ENCODE peak calls at places on chromosomes 16 and 17, in nine cellular contexts. C, V, P, W, D, F, E, A and Z are unnamed samples.

GRCh38 chr17:81517339-81518112 is 4.9 kb upstream of the ACTG1 start:
- DNase-seq in C (no peak), V (no peak), P (no peak), W (no peak), D (no peak), F (no peak), E (peak; percentile 43), A (no peak), Z (no peak)

GRCh38 chr17:78341559-78342437 is 18.1 kb downstream of the SOCS3 start:
- DNase-seq in C (peak; percentile 74), V (no peak), P (peak; percentile 49), W (peak; percentile 92), D (peak; percentile 88), F (no peak), E (no peak), A (peak; percentile 87), Z (no peak)

GRCh38 chr17:83073389-83074063 is 5.9 kb upstream of the METRNL start:
- DNase-seq in C (no peak), V (no peak), P (peak; percentile 49), W (peak; percentile 71), D (peak; percentile 92), F (peak; percentile 20), E (no peak), A (no peak), Z (no peak)

GRCh38 chr16:49350265-49351103 is 23.1 kb upstream of the C16orf78 start:
- DNase-seq in C (peak; percentile 34), V (peak; percentile 37), P (peak; percentile 23), W (peak; percentile 68), D (peak; percentile 78), F (peak; percentile 28), E (peak; percentile 29), A (peak; percentile 69), Z (peak; percentile 65)

GRCh38 chr17:78340183-78340955 is 19.5 kb downstream of the SOCS3 start:
- DNase-seq in C (no peak), V (no peak), P (peak; percentile 41), W (no peak), D (no peak), F (no peak), E (no peak), A (no peak), Z (no peak)

GRCh38 chr17:29569245-29569950 is 897 bp downstream of the TP53I13 start:
- DNase-seq in C (peak; percentile 35), V (no peak), P (peak; percentile 36), W (no peak), D (no peak), F (no peak), E (no peak), A (peak; percentile 60), Z (peak; percentile 27)

GRCh38 chr16:11743308-11744074 is 834 bp upstream of the TXNDC11 start:
- DNase-seq in C (peak; percentile 49), V (peak; percentile 98), P (peak; percentile 66), W (peak; percentile 44), D (no peak), F (peak; percentile 37), E (peak; percentile 93), A (peak; percentile 87), Z (peak; percentile 76)

GRCh38 chr17:2789700-2790099 is 6.5 kb upstream of the RAP1GAP2 start:
- DNase-seq in C (no peak), V (no peak), P (no peak), W (no peak), D (no peak), F (no peak), E (no peak), A (no peak), Z (no peak)

GRCh38 chr17:47275245-47275984 is 21.8 kb downstream of the ITGB3 start:
- DNase-seq in C (peak; percentile 84), V (no peak), P (peak; percentile 55), W (peak; percentile 88), D (peak; percentile 63), F (no peak), E (no peak), A (peak; percentile 92), Z (peak; percentile 56)

GRCh38 chr17:44780845-44781480 is 22.2 kb downstream of the ADAM11 start:
- DNase-seq in C (no peak), V (no peak), P (no peak), W (no peak), D (no peak), F (no peak), E (no peak), A (no peak), Z (no peak)

GRCh38 chr16:65991149-65991701 is 375.3 kb upstream of the CDH5 start:
- DNase-seq in C (no peak), V (no peak), P (no peak), W (no peak), D (no peak), F (no peak), E (no peak), A (no peak), Z (no peak)

GRCh38 chr17:76879691-76880090 is 11.5 kb downstream of the MGAT5B start:
- DNase-seq in C (peak; percentile 14), V (no peak), P (no peak), W (no peak), D (no peak), F (no peak), E (no peak), A (no peak), Z (no peak)

GRCh38 chr16:57749101-57749692 is 13.6 kb downstream of the KATNB1 start:
- DNase-seq in C (no peak), V (no peak), P (no peak), W (no peak), D (no peak), F (no peak), E (no peak), A (no peak), Z (no peak)

GRCh38 chr17:30716461-30717289 is 107.8 kb downstream of the CRLF3 start:
- DNase-seq in C (peak; percentile 16), V (no peak), P (no peak), W (no peak), D (peak; percentile 37), F (no peak), E (peak; percentile 75), A (peak; percentile 53), Z (no peak)

DNA sequence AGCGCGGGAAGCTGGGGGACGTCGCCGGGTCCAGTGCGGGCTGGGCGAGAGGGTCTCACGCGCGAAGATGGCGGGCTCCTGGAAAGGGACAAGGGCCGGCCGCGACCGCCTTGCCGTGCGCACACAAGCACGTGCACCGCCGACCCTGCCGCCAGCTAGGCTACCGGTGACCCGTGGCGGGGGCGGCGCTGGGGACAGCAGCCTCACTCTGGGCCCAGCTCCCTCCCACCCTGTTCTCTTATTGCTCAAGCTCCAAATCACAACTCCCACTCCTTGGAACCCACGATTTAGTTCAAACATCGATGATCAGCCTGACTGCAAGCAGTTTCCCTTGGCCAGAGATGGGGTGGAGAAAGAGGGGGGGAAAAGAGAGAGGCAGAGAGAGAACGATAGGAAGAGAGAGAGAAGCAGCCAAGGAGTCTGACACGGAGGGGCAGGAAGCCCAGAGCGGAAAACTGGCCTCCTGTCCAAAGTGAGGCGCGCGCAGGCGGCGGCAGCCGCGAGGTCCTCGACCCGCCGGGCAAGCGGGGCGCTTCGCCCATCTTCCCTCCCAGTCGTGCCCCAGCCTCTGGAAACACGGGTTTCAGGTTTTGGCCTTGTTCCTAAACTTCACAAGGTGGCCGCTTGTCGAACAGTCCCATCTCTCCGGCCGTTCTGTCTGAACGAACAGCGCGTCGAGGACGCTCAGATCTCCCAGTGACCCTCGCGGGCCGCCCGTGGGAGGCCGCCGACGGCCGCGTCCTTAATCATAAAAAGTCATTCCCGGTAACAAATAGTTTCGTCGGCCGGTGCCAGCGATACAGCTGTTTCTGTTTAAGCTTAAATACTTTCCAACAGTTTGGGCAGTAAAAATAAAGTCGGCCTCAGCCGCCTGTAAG is 1.7 kb upstream of the CBX8 start:
- DNase-seq in C (no peak), V (no peak), P (no peak), W (peak; percentile 57), D (peak; percentile 59), F (no peak), E (no peak), A (no peak), Z (no peak)
- H3K27me3 ChIP-seq in C (peaks cover 59% of the 10 kb centered on the region), V (peaks cover 36% of the 10 kb centered on the region), P (peaks cover 43% of the 10 kb centered on the region), W (peaks cover 58% of the 10 kb centered on the region), D (peaks cover 7% of the 10 kb centered on the region), F (peaks cover 57% of the 10 kb centered on the region), E (peaks cover 57% of the 10 kb centered on the region), A (peaks cover 54% of the 10 kb centered on the region), Z (peaks cover 14% of the 10 kb centered on the region)

DNA sequence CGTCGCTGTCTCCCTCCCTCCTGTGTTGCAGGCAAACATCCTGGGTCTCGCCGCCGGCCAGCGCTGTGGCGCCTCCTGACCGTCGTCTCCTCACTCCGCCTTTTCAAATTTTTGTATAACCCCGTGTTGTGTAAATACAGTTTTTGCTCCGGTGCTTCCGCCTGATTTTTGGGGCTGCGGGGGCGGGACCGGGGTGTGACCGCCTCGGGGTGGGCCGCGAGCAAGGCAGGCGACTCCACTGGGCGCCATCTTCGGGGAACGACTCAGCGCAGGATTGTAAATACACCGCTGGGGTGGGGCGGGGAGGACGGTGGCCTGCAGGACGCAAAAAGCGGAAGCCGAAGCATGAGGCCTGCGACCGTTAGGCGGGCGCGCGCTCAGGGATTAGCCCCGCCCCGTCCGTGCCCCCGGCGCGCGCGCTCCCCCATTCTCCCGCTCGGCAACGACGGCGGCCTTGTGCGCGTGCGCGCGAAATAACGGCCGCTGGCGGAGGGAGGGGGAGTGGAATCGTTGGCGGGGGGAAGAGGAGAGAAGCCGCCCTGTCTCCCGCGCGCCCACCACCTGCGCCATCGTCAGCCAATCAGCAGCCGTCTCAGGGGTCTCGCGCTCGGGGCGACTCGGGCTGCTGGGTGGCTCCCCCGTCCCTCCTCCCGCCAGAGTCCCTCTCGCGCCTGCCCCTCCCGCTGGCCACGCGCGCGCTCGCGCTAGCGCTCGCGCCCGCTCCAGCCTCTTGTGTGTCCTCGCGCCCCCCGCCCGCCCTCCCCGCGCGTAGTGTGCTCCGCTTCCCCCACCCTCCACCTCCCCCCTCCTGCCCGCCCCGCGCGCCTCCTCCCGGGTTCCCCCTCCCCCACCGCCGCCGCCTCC is 865 bp upstream of the MAZ start:
- DNase-seq in C (peak; percentile 97), V (peak; percentile 97), P (peak; percentile 86), W (peak; percentile 98), D (peak; percentile 98), F (peak; percentile 99), E (peak; percentile 98), A (peak; percentile 98), Z (peak; percentile 97)
- TF ChIP-seq CTCF in C (no peak), V (peak; percentile 36), P (no peak), W (no peak), D (peak; percentile 14), F (no peak), E (no peak), A (no peak), Z (no peak)

GRCh38 chr17:41332239-41332638 is 16.7 kb upstream of the KRTAP17-1 start:
- DNase-seq in C (no peak), V (no peak), P (no peak), W (no peak), D (no peak), F (no peak), E (no peak), A (no peak), Z (no peak)
- H3K27me3 ChIP-seq in C (peaks cover 3% of the 10 kb centered on the region), V (no peaks in the 10 kb centered on the region), P (no peaks in the 10 kb centered on the region), W (no peaks in the 10 kb centered on the region), D (no peaks in the 10 kb centered on the region), F (no peaks in the 10 kb centered on the region), E (peaks cover 2% of the 10 kb centered on the region), A (no peaks in the 10 kb centered on the region), Z (no peaks in the 10 kb centered on the region)

DNA sequence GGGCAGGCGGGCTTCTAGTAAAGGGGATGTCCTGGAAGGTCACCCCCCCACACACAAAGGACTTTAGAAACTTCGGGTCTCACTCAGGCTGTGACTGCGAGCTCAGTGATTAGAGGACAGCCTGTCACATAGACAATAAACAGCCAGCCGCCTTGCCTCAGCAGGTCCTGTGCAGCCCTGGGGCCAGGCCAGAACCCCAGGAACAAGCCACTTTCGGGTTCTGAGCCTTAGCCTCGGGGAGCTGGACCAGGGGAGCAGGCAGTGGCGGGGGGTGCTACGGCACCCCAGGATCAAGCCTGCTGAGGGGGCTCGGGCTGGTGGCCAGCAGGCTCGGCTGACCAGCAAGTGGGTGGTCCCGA is 1.1 kb downstream of the GAS7 start:
- DNase-seq in C (no peak), V (no peak), P (no peak), W (peak; percentile 31), D (no peak), F (no peak), E (no peak), A (no peak), Z (no peak)
- TF ChIP-seq CTCF in C (no peak), V (no peak), P (no peak), W (no peak), D (no peak), F (no peak), E (no peak), A (no peak), Z (no peak)